ENCODE peak calls at places on chromosome 5, in six cellular contexts. R, C, I, J, U and M are unnamed samples. For H3K27me3, the result is how much of the 10 kb centered on the place peaks cover.

GRCh38 chr5:101424530-101425175 is 521.6 kb upstream of the ST8SIA4 start:
- DNase-seq in R (peak), U (no peak), I (no peak), J (peak), C (no peak), M (no peak)

GRCh38 chr5:173454764-173455598 is 126.8 kb upstream of the STC2 start:
- DNase-seq in R (peak), U (no peak), J (peak), C (no peak), I (no peak), M (no peak)

GRCh38 chr5:134938020-134938419 is 29.7 kb upstream of the CATSPER3 start:
- DNase-seq in I (no peak), R (no peak), J (no peak), C (no peak), U (no peak), M (no peak)

GRCh38 chr5:179530069-179530998 is 20.0 kb upstream of the RUFY1 start:
- DNase-seq in I (peak), U (peak), R (peak), J (peak), C (peak), M (peak)

GRCh38 chr5:118679123-118679940 is 309.0 kb downstream of the DTWD2 start:
- DNase-seq in R (no peak), U (no peak), I (no peak), C (no peak), J (no peak), M (no peak)

GRCh38 chr5:89417990-89418820 is 535.2 kb upstream of the MEF2C start:
- DNase-seq in C (no peak), U (no peak), I (no peak), R (no peak), J (no peak), M (no peak)

GRCh38 chr5:90054612-90055011 is 354.9 kb downstream of the CETN3 start:
- DNase-seq in C (no peak), U (no peak), J (no peak), I (no peak), R (no peak), M (no peak)

GRCh38 chr5:61114441-61114840 is 47.8 kb downstream of the SMIM15 start:
- DNase-seq in C (no peak), R (no peak), I (no peak), U (no peak), J (no peak), M (no peak)

GRCh38 chr5:119274767-119275130 is 81.1 kb upstream of the TNFAIP8 start:
- DNase-seq in I (no peak), J (peak), C (no peak), R (peak), U (no peak), M (no peak)

GRCh38 chr5:50476549-50476948 is 35.5 kb upstream of the EMB start:
- DNase-seq in R (no peak), C (no peak), J (no peak), I (no peak), U (no peak), M (no peak)

GRCh38 chr5:58274199-58274598 is 185.7 kb downstream of the PLK2 start:
- DNase-seq in I (no peak), J (no peak), U (no peak), C (no peak), R (no peak), M (no peak)

GRCh38 chr5:102670224-102670836 is 84.8 kb upstream of the PAM start:
- DNase-seq in I (no peak), R (no peak), J (peak), C (no peak), U (no peak), M (no peak)

GRCh38 chr5:37519304-37519703 is 140.2 kb downstream of the WDR70 start:
- DNase-seq in C (peak), I (no peak), J (no peak), U (no peak), R (no peak), M (no peak)

GRCh38 chr5:88140396-88140862 is 128.2 kb downstream of the TMEM161B start:
- DNase-seq in U (peak), J (no peak), R (peak), C (peak), I (no peak), M (no peak)

GRCh38 chr5:71681282-71681681 is 37.8 kb upstream of the CARTPT start:
- DNase-seq in U (no peak), C (no peak), I (no peak), J (peak), R (peak), M (no peak)

GRCh38 chr5:16784088-16784487 is 152.0 kb downstream of the MYO10 start:
- DNase-seq in U (no peak), I (no peak), J (peak), C (no peak), R (peak), M (no peak)

DNA sequence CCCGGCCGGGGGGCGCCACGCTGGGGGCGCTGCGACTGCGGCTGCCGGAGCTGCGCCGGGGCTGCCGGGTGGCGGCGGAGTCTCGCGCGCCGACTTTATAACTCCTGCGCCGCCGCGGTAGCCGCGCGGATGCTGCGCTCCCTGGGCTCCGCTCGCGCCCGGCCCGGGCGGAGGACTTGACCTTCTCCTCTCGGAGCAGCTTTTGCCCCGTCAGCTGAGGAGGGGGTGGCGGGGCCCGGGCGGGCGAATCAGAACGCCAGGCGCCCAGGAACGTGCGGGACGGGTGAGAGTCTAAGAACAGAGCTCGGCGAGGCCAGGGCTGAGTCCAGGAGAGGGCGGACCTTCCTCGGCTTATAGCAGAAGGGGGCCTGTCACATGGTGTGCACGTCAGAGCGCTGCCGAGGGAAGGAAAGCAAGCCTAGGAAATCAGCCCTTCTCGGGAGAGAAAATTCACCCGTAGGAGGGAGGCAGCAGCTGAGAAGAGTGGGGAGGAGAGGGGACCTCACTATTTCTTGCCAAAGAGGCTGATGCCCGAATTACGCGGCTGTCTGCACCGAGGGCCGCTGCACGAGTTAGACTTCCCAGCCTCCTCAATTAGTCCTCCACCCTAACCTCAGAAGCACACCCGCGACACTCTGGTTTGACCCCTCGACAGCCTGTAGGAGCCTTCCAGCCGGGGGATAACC is at the start of gene FOXD1:
- DNase-seq in C (peak), U (no peak), I (peak), J (peak), R (peak), M (no peak)
- H3K27me3 ChIP-seq in C (half or more), U (half or more), I (half or more), J (half or more), R (under half), M (under half)

GRCh38 chr5:14264605-14265316 is 121.6 kb downstream of the TRIO start:
- DNase-seq in J (peak), I (peak), C (peak), R (peak), U (peak), M (peak)
- H3K27me3 ChIP-seq in J (under half), I (under half), C (under half), R (under half), U (under half), M (under half)

DNA sequence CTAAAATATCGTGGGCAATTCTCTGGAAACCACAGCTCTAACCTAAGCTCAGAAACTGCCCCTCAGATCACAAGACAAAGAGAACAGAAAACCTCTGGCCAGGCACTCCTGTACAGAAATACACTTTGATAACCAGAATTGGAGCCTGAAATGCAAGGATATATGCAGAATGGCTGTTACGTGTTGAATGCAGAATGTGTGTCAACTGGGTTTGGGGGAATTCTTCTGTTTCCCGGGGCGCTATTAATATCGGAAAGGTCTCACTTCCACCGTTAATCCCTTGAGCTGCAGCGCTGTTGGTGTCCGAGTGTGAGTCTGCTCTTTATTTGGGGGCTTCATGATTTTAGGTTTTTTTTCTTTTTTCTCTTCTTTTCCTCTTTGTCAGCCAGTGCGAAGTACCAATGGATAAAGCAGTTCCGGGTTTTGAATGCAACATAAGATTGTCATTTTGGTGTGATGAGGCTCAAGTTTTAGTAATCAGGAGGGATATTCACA is 1.2 kb downstream of the PIK3R1 start:
- DNase-seq in U (no peak), C (no peak), R (peak), J (no peak), I (no peak), M (no peak)
- H3K27me3 ChIP-seq in U (under half), C (under half), R (under half), J (under half), I (under half), M (under half)

GRCh38 chr5:2036885-2037284 is 154.2 kb upstream of the IRX4 start:
- DNase-seq in R (no peak), J (no peak), C (no peak), U (no peak), I (no peak), M (no peak)

GRCh38 chr5:2030131-2030530 is 147.4 kb upstream of the IRX4 start:
- DNase-seq in R (no peak), I (no peak), C (no peak), J (no peak), U (no peak), M (no peak)

GRCh38 chr5:2031581-2031980 is 148.9 kb upstream of the IRX4 start:
- DNase-seq in C (no peak), J (no peak), R (no peak), I (no peak), U (no peak), M (no peak)

GRCh38 chr5:2029206-2029605 is 146.5 kb upstream of the IRX4 start:
- DNase-seq in R (no peak), I (no peak), C (no peak), U (no peak), J (no peak), M (no peak)

DNA sequence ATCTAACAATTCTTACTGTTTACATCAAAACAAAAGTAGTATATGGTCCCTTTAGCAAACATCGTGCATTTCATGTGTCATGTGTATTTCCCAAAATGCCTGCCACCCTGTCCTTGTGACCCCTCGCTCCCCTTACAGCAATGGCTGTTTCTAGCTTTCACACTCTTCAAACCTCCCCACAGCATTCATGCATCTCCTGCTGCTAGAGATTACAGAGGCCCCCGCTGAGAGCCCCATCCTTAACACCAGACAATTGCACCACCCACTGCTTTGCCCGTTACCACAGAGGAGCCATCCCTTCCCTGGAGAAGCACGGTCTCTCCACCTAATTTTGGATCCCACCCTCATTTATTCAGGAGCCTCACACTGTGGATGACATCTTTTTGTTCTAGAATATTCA is 149.7 kb upstream of the IRX4 start:
- DNase-seq in I (no peak), R (no peak), U (no peak), J (no peak), C (no peak), M (no peak)
- H3K27me3 ChIP-seq in I (under half), R (under half), U (under half), J (under half), C (under half), M (under half)

GRCh38 chr5:29995154-29995553 is 1198.3 kb upstream of the CDH6 start:
- DNase-seq in C (no peak), R (no peak), U (no peak), I (no peak), J (no peak), M (no peak)
- H3K27me3 ChIP-seq in C (under half), R (under half), U (under half), I (under half), J (under half), M (under half)

GRCh38 chr5:123080215-123080614 is 8.8 kb upstream of the PRDM6 start:
- DNase-seq in U (no peak), J (no peak), I (no peak), R (no peak), C (no peak), M (no peak)
- H3K27me3 ChIP-seq in U (under half), J (half or more), I (under half), R (under half), C (under half), M (under half)

GRCh38 chr5:158117467-158118165 is 258.7 kb upstream of the CLINT1 start:
- DNase-seq in I (no peak), J (peak), R (no peak), C (no peak), U (no peak), M (no peak)
- H3K27me3 ChIP-seq in I (under half), J (under half), R (under half), C (under half), U (under half), M (under half)

GRCh38 chr5:174744896-174745295 is 20.5 kb downstream of the MSX2 start:
- DNase-seq in I (no peak), R (peak), C (no peak), J (no peak), U (no peak), M (no peak)

GRCh38 chr5:174737335-174737734 is 13.0 kb downstream of the MSX2 start:
- DNase-seq in J (no peak), C (no peak), U (no peak), R (peak), I (no peak), M (no peak)

GRCh38 chr5:174745495-174745894 is 21.1 kb downstream of the MSX2 start:
- DNase-seq in R (no peak), U (no peak), C (no peak), J (no peak), I (no peak), M (no peak)

GRCh38 chr5:174736777-174737176 is 12.4 kb downstream of the MSX2 start:
- DNase-seq in I (no peak), R (no peak), U (no peak), J (no peak), C (no peak), M (no peak)

DNA sequence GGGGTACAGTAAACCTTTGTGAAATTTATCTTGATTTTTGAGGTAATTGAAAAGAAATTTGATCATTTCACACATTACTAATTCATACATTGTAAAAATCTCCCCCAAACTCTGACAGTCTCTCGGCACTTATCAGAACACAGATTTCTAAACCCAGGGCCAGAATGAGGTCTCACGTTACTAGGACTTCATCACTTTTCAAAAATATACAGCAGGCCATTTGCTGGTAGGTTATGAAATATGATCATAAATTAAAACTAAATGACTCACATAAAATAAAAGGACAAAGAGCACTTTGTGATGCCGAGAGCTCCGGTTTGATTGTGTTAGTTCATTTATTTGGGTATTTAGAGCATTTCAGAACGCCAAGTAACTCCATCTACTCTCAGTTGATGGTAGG is 17.0 kb downstream of the MSX2 start:
- DNase-seq in J (no peak), U (no peak), C (no peak), R (no peak), I (no peak), M (no peak)
- H3K27me3 ChIP-seq in J (under half), U (under half), C (under half), R (under half), I (under half), M (under half)

GRCh38 chr5:51651889-51652288 is 268.6 kb downstream of the ISL1 start:
- DNase-seq in U (no peak), J (peak), R (peak), C (no peak), I (no peak), M (no peak)
- H3K27me3 ChIP-seq in U (under half), J (under half), R (under half), C (under half), I (under half), M (under half)